ENCODE peak calls at places on chromosomes 4 and X, in seven cellular contexts. S, U, M, K, P, O and A are unnamed samples.

GRCh38 chrX:65596270-65596669 is 61.7 kb upstream of the LAS1L start:
- DNase-seq in S (no peak), P (peak), M (peak), U (peak), K (no peak), O (no peak), A (no peak)

GRCh38 chr4:7458066-7458425 is 23.3 kb upstream of the PSAPL1 start:
- DNase-seq in P (no peak), O (no peak), K (no peak), M (no peak), S (no peak), U (no peak), A (no peak)

GRCh38 chr4:26793750-26794149 is 66.9 kb upstream of the STIM2 start:
- DNase-seq in P (no peak), U (no peak), O (no peak), M (no peak), K (peak), S (no peak), A (no peak)

GRCh38 chrX:70132244-70132643 is 1.0 kb upstream of the IGBP1 start:
- DNase-seq in K (peak), P (peak), M (no peak), O (no peak), U (no peak), S (no peak), A (no peak)

GRCh38 chr4:137650051-137650450 is 117.8 kb upstream of the PCDH18 start:
- DNase-seq in M (no peak), U (no peak), P (no peak), S (no peak), K (no peak), O (no peak), A (no peak)

GRCh38 chr4:19945979-19946380 is 305.7 kb upstream of the SLIT2 start:
- DNase-seq in U (no peak), M (no peak), P (peak), S (no peak), O (no peak), K (no peak), A (no peak)

GRCh38 chr4:88445252-88445651 is 11.7 kb upstream of the HERC5 start:
- DNase-seq in P (no peak), M (no peak), S (no peak), U (no peak), K (no peak), O (no peak), A (no peak)

GRCh38 chr4:168955674-168956073 is 54.4 kb downstream of the CBR4 start:
- DNase-seq in O (no peak), M (no peak), S (no peak), U (no peak), P (no peak), K (no peak), A (no peak)

GRCh38 chr4:163901305-163901704 is 406.8 kb downstream of the TMA16 start:
- DNase-seq in K (no peak), M (no peak), P (no peak), O (no peak), S (no peak), U (no peak), A (no peak)

GRCh38 chr4:33262809-33263208 is 2542.6 kb downstream of the PCDH7 start:
- DNase-seq in O (no peak), P (no peak), M (no peak), U (no peak), K (no peak), S (no peak), A (no peak)

GRCh38 chr4:25163216-25163615 is 3.0 kb upstream of the SEPSECS start:
- DNase-seq in O (no peak), S (no peak), P (peak), M (no peak), K (no peak), U (no peak), A (no peak)

GRCh38 chr4:145216532-145216931 is 36.1 kb upstream of the OTUD4 start:
- DNase-seq in U (no peak), P (peak), M (no peak), K (peak), S (no peak), O (no peak), A (no peak)

GRCh38 chr4:128853741-128854140 is 44.2 kb downstream of the JADE1 start:
- DNase-seq in K (no peak), S (no peak), P (no peak), U (no peak), M (no peak), O (no peak), A (no peak)

GRCh38 chrX:2576793-2577192 is 76.0 kb upstream of the DHRSX start:
- DNase-seq in K (no peak), P (no peak), S (no peak), O (no peak), U (no peak), M (no peak), A (no peak)

GRCh38 chr4:102843273-102843672 is 15.9 kb upstream of the UBE2D3 start:
- DNase-seq in K (no peak), M (no peak), S (no peak), U (no peak), P (no peak), O (no peak), A (no peak)

GRCh38 chr4:129428454-129428853 is 332.5 kb downstream of the C4orf33 start:
- DNase-seq in O (no peak), S (no peak), M (no peak), K (peak), P (no peak), U (no peak), A (no peak)

GRCh38 chr4:96183630-96184029 is 343.7 kb downstream of the PDHA2 start:
- DNase-seq in K (peak), P (no peak), S (no peak), O (peak), M (no peak), U (no peak), A (no peak)

GRCh38 chr4:139171878-139172691 is 4.9 kb downstream of the ELF2 start:
- DNase-seq in P (no peak), K (peak), S (no peak), U (no peak), M (no peak), O (no peak), A (no peak)

GRCh38 chr4:55442541-55442940 is 46.8 kb downstream of the TMEM165 start:
- DNase-seq in S (no peak), M (no peak), P (no peak), U (no peak), O (no peak), K (no peak), A (no peak)

GRCh38 chr4:75724867-75725724 is 719 bp downstream of the USO1 start:
- DNase-seq in M (peak), O (peak), S (peak), P (peak), U (peak), K (peak), A (peak)

GRCh38 chr4:2934077-2934812 is 29.0 kb downstream of the NOP14 start:
- DNase-seq in O (peak), K (no peak), U (no peak), S (no peak), M (peak), P (peak), A (no peak)

GRCh38 chr4:184899261-184900134 is 73.7 kb upstream of the ACSL1 start:
- DNase-seq in O (peak), K (no peak), M (no peak), U (no peak), S (no peak), P (no peak), A (no peak)

GRCh38 chr4:10045481-10045880 is 24.2 kb upstream of the SLC2A9 start:
- DNase-seq in S (no peak), M (no peak), K (no peak), O (no peak), U (no peak), P (no peak), A (no peak)

GRCh38 chrX:49291615-49292337 is 11.7 kb upstream of the GAGE10 start:
- DNase-seq in O (peak), K (peak), M (peak), U (peak), P (peak), S (peak), A (no peak)

GRCh38 chr4:100288167-100288566 is 97.9 kb upstream of the DDIT4L start:
- DNase-seq in S (no peak), U (no peak), O (no peak), M (no peak), P (no peak), K (no peak), A (no peak)

GRCh38 chrX:15328131-15328530 is 7.2 kb downstream of the PIGA start:
- DNase-seq in S (no peak), U (no peak), K (no peak), O (no peak), M (no peak), P (no peak), A (no peak)

GRCh38 chrX:138756234-138756633 is 44.7 kb upstream of the FGF13 start:
- DNase-seq in K (no peak), P (no peak), M (no peak), O (no peak), U (no peak), S (no peak), A (no peak)

GRCh38 chr4:126698224-126698623 is 934.5 kb upstream of the INTU start:
- DNase-seq in O (no peak), U (no peak), K (no peak), S (no peak), P (no peak), M (no peak), A (no peak)

GRCh38 chrX:120794525-120794975 is 81.1 kb downstream of the CT47B1 start:
- DNase-seq in K (no peak), U (no peak), O (no peak), S (no peak), M (no peak), P (peak), A (no peak)

GRCh38 chr4:82739292-82740190 is 59.1 kb downstream of the SCD5 start:
- DNase-seq in O (peak), M (peak), K (no peak), P (peak), U (peak), S (peak), A (peak)

GRCh38 chr4:155666701-155667537 is at the start of gene GUCY1A1:
- DNase-seq in P (peak), S (no peak), O (peak), K (peak), M (no peak), U (no peak), A (peak)

GRCh38 chrX:65667157-65667502 is 324 bp upstream of the MSN start:
- DNase-seq in M (no peak), U (no peak), O (no peak), P (peak), K (no peak), S (no peak), A (no peak)

GRCh38 chrX:129176710-129177109 is 346.6 kb downstream of the SMARCA1 start:
- DNase-seq in S (no peak), M (no peak), O (no peak), U (no peak), K (no peak), P (no peak), A (no peak)

GRCh38 chr4:25299476-25300203 is 12.9 kb upstream of the ZCCHC4 start:
- DNase-seq in O (peak), K (no peak), U (no peak), S (no peak), P (no peak), M (no peak), A (no peak)

GRCh38 chr4:146450524-146450923 is 71.2 kb downstream of the SLC10A7 start:
- DNase-seq in S (no peak), M (no peak), U (no peak), O (no peak), K (no peak), P (no peak), A (peak)

GRCh38 chr4:54976682-54977081 is 148.7 kb downstream of the KDR start:
- DNase-seq in S (no peak), K (no peak), M (no peak), P (no peak), U (no peak), O (no peak), A (no peak)

GRCh38 chr4:172851534-172851933 is 317.1 kb upstream of the GALNT7 start:
- DNase-seq in M (no peak), O (no peak), P (no peak), S (no peak), K (no peak), U (no peak), A (no peak)

GRCh38 chrX:12174358-12174757 is 36.1 kb downstream of the FRMPD4 start:
- DNase-seq in M (no peak), S (no peak), P (no peak), K (no peak), U (no peak), O (no peak), A (no peak)

GRCh38 chrX:138711399-138712347 is at the start of gene FGF13:
- DNase-seq in K (no peak), M (no peak), S (no peak), O (peak), P (peak), U (no peak), A (peak)

GRCh38 chrX:40855411-40855810 is 120.1 kb upstream of the MED14 start:
- DNase-seq in P (no peak), K (peak), O (no peak), S (no peak), U (no peak), M (no peak), A (no peak)